ENCODE peak calls at places on chromosomes 16 and 17, in seven cellular contexts. One of them, this sample, is unnamed.

GRCh38 chr17:44345497-44346026 is 460 bp downstream of the GRN start:
- DNase-seq in epithelial cell of prostate: no peak
- DNase-seq in NCI-H2171: peak
- DNase-seq in heart left ventricle: no peak
- DNase-seq in upper lobe of right lung: no peak
- DNase-seq in activated T-helper 1 cell treated with anti-CD3 and anti-CD28 coated beads, Interleukin-12 subunit alpha, Interleukin-12 subunit beta, Interleukin-2, Interleukin-4 antibody, amounts not matched to agents 30 ng/mL and 10 ng/mL and 1 ng/mL, durations not matched to agents 14 hours and 24 hours and 36 hours: no peak
- DNase-seq in mesendoderm: peak
- DNase-seq in this sample: peak

GRCh38 chr16:3734084-3734757 is 16.9 kb upstream of the TRAP1 start:
- DNase-seq in epithelial cell of prostate: no peak
- DNase-seq in NCI-H2171: no peak
- DNase-seq in heart left ventricle: no peak
- DNase-seq in upper lobe of right lung: peak
- DNase-seq in activated T-helper 1 cell treated with anti-CD3 and anti-CD28 coated beads, Interleukin-12 subunit alpha, Interleukin-12 subunit beta, Interleukin-2, Interleukin-4 antibody, amounts not matched to agents 30 ng/mL and 10 ng/mL and 1 ng/mL, durations not matched to agents 14 hours and 24 hours and 36 hours: no peak
- DNase-seq in mesendoderm: no peak
- DNase-seq in this sample: no peak

GRCh38 chr17:59435238-59435637 is 103.8 kb downstream of the YPEL2 start:
- DNase-seq in epithelial cell of prostate: peak
- DNase-seq in NCI-H2171: no peak
- DNase-seq in heart left ventricle: no peak
- DNase-seq in upper lobe of right lung: no peak
- DNase-seq in activated T-helper 1 cell treated with anti-CD3 and anti-CD28 coated beads, Interleukin-12 subunit alpha, Interleukin-12 subunit beta, Interleukin-2, Interleukin-4 antibody, amounts not matched to agents 30 ng/mL and 10 ng/mL and 1 ng/mL, durations not matched to agents 14 hours and 24 hours and 36 hours: no peak
- DNase-seq in mesendoderm: no peak
- DNase-seq in this sample: no peak

GRCh38 chr16:87569601-87570559 is 32.4 kb upstream of the JPH3 start:
- DNase-seq in epithelial cell of prostate: no peak
- DNase-seq in NCI-H2171: no peak
- DNase-seq in heart left ventricle: no peak
- DNase-seq in upper lobe of right lung: no peak
- DNase-seq in activated T-helper 1 cell treated with anti-CD3 and anti-CD28 coated beads, Interleukin-12 subunit alpha, Interleukin-12 subunit beta, Interleukin-2, Interleukin-4 antibody, amounts not matched to agents 30 ng/mL and 10 ng/mL and 1 ng/mL, durations not matched to agents 14 hours and 24 hours and 36 hours: no peak
- DNase-seq in mesendoderm: no peak
- DNase-seq in this sample: no peak

GRCh38 chr17:59296190-59296589 is 35.3 kb upstream of the YPEL2 start:
- DNase-seq in epithelial cell of prostate: no peak
- DNase-seq in NCI-H2171: no peak
- DNase-seq in heart left ventricle: no peak
- DNase-seq in upper lobe of right lung: no peak
- DNase-seq in activated T-helper 1 cell treated with anti-CD3 and anti-CD28 coated beads, Interleukin-12 subunit alpha, Interleukin-12 subunit beta, Interleukin-2, Interleukin-4 antibody, amounts not matched to agents 30 ng/mL and 10 ng/mL and 1 ng/mL, durations not matched to agents 14 hours and 24 hours and 36 hours: no peak
- DNase-seq in mesendoderm: no peak
- DNase-seq in this sample: no peak

GRCh38 chr17:2337811-2338657 is 733 bp downstream of the SGSM2 start:
- DNase-seq in epithelial cell of prostate: no peak
- DNase-seq in NCI-H2171: peak
- DNase-seq in heart left ventricle: peak
- DNase-seq in upper lobe of right lung: peak
- DNase-seq in activated T-helper 1 cell treated with anti-CD3 and anti-CD28 coated beads, Interleukin-12 subunit alpha, Interleukin-12 subunit beta, Interleukin-2, Interleukin-4 antibody, amounts not matched to agents 30 ng/mL and 10 ng/mL and 1 ng/mL, durations not matched to agents 14 hours and 24 hours and 36 hours: peak
- DNase-seq in mesendoderm: peak
- DNase-seq in this sample: no peak

GRCh38 chr16:53056528-53056881 is 1.7 kb downstream of the CHD9 start:
- DNase-seq in epithelial cell of prostate: no peak
- DNase-seq in NCI-H2171: no peak
- DNase-seq in heart left ventricle: no peak
- DNase-seq in upper lobe of right lung: no peak
- DNase-seq in activated T-helper 1 cell treated with anti-CD3 and anti-CD28 coated beads, Interleukin-12 subunit alpha, Interleukin-12 subunit beta, Interleukin-2, Interleukin-4 antibody, amounts not matched to agents 30 ng/mL and 10 ng/mL and 1 ng/mL, durations not matched to agents 14 hours and 24 hours and 36 hours: no peak
- DNase-seq in mesendoderm: no peak
- DNase-seq in this sample: no peak

GRCh38 chr17:81513669-81514484 is 1.3 kb upstream of the ACTG1 start:
- DNase-seq in epithelial cell of prostate: no peak
- DNase-seq in NCI-H2171: peak
- DNase-seq in heart left ventricle: peak
- DNase-seq in upper lobe of right lung: peak
- DNase-seq in activated T-helper 1 cell treated with anti-CD3 and anti-CD28 coated beads, Interleukin-12 subunit alpha, Interleukin-12 subunit beta, Interleukin-2, Interleukin-4 antibody, amounts not matched to agents 30 ng/mL and 10 ng/mL and 1 ng/mL, durations not matched to agents 14 hours and 24 hours and 36 hours: peak
- DNase-seq in mesendoderm: peak
- DNase-seq in this sample: no peak

GRCh38 chr16:69110406-69110805 is 5.0 kb downstream of the HAS3 start:
- DNase-seq in epithelial cell of prostate: no peak
- DNase-seq in NCI-H2171: no peak
- DNase-seq in heart left ventricle: no peak
- DNase-seq in upper lobe of right lung: peak
- DNase-seq in activated T-helper 1 cell treated with anti-CD3 and anti-CD28 coated beads, Interleukin-12 subunit alpha, Interleukin-12 subunit beta, Interleukin-2, Interleukin-4 antibody, amounts not matched to agents 30 ng/mL and 10 ng/mL and 1 ng/mL, durations not matched to agents 14 hours and 24 hours and 36 hours: no peak
- DNase-seq in mesendoderm: no peak
- DNase-seq in this sample: no peak

GRCh38 chr16:57204675-57205074 is 18.5 kb downstream of the RSPRY1 start:
- DNase-seq in epithelial cell of prostate: no peak
- DNase-seq in NCI-H2171: no peak
- DNase-seq in heart left ventricle: no peak
- DNase-seq in upper lobe of right lung: no peak
- DNase-seq in activated T-helper 1 cell treated with anti-CD3 and anti-CD28 coated beads, Interleukin-12 subunit alpha, Interleukin-12 subunit beta, Interleukin-2, Interleukin-4 antibody, amounts not matched to agents 30 ng/mL and 10 ng/mL and 1 ng/mL, durations not matched to agents 14 hours and 24 hours and 36 hours: no peak
- DNase-seq in mesendoderm: peak
- DNase-seq in this sample: no peak

GRCh38 chr16:88651276-88651988 is 579 bp upstream of the CYBA start:
- DNase-seq in epithelial cell of prostate: no peak
- DNase-seq in NCI-H2171: no peak
- DNase-seq in heart left ventricle: peak
- DNase-seq in upper lobe of right lung: peak
- DNase-seq in activated T-helper 1 cell treated with anti-CD3 and anti-CD28 coated beads, Interleukin-12 subunit alpha, Interleukin-12 subunit beta, Interleukin-2, Interleukin-4 antibody, amounts not matched to agents 30 ng/mL and 10 ng/mL and 1 ng/mL, durations not matched to agents 14 hours and 24 hours and 36 hours: peak
- DNase-seq in mesendoderm: peak
- DNase-seq in this sample: peak

GRCh38 chr17:65930140-65930715 is 261.7 kb downstream of the CEP112 start:
- DNase-seq in epithelial cell of prostate: no peak
- DNase-seq in NCI-H2171: no peak
- DNase-seq in heart left ventricle: no peak
- DNase-seq in upper lobe of right lung: no peak
- DNase-seq in activated T-helper 1 cell treated with anti-CD3 and anti-CD28 coated beads, Interleukin-12 subunit alpha, Interleukin-12 subunit beta, Interleukin-2, Interleukin-4 antibody, amounts not matched to agents 30 ng/mL and 10 ng/mL and 1 ng/mL, durations not matched to agents 14 hours and 24 hours and 36 hours: no peak
- DNase-seq in mesendoderm: no peak
- DNase-seq in this sample: no peak

GRCh38 chr16:35585411-35585810 is 2126.0 kb downstream of the TP53TG3F start:
- DNase-seq in epithelial cell of prostate: no peak
- DNase-seq in NCI-H2171: no peak
- DNase-seq in heart left ventricle: no peak
- DNase-seq in upper lobe of right lung: no peak
- DNase-seq in activated T-helper 1 cell treated with anti-CD3 and anti-CD28 coated beads, Interleukin-12 subunit alpha, Interleukin-12 subunit beta, Interleukin-2, Interleukin-4 antibody, amounts not matched to agents 30 ng/mL and 10 ng/mL and 1 ng/mL, durations not matched to agents 14 hours and 24 hours and 36 hours: no peak
- DNase-seq in mesendoderm: no peak
- DNase-seq in this sample: no peak

GRCh38 chr17:50904522-50905459 is 38.6 kb upstream of the TOB1 start:
- DNase-seq in epithelial cell of prostate: no peak
- DNase-seq in NCI-H2171: peak
- DNase-seq in heart left ventricle: no peak
- DNase-seq in upper lobe of right lung: peak
- DNase-seq in activated T-helper 1 cell treated with anti-CD3 and anti-CD28 coated beads, Interleukin-12 subunit alpha, Interleukin-12 subunit beta, Interleukin-2, Interleukin-4 antibody, amounts not matched to agents 30 ng/mL and 10 ng/mL and 1 ng/mL, durations not matched to agents 14 hours and 24 hours and 36 hours: no peak
- DNase-seq in mesendoderm: no peak
- DNase-seq in this sample: no peak

This sample was measured in H4.